ENCODE peak calls at places on chromosomes 16 and 17, in ten cellular contexts. M is SK-N-SH; N is CD8-positive, alpha-beta T cell; L is colonic mucosa; C is vagina; Z is fibroblast of lung; A is keratinocyte; I is heart left ventricle; X is transverse colon; W is naive thymus-derived CD4-positive, alpha-beta T cell. D is an unnamed sample. For H3K4me1, the result is how much of the 10 kb centered on the place peaks cover.

GRCh38 chr17:34424814-34425490 is 61.9 kb upstream of the CCL1 start:
- DNase-seq in M (no peak), N (no peak), L (no peak), C (no peak), Z (no peak), A (no peak), I (no peak), X (no peak), W (no peak), D (no peak)

GRCh38 chr16:60031751-60032150 is 1297.6 kb upstream of the GOT2 start:
- DNase-seq in M (no peak), N (no peak), L (no peak), C (no peak), Z (peak), A (no peak), I (no peak), X (no peak), W (no peak), D (no peak)

GRCh38 chr17:75323043-75323591 is 33.9 kb upstream of the SLC25A19 start:
- DNase-seq in M (peak), N (peak), L (peak), C (no peak), Z (peak), A (peak), I (peak), X (peak), W (peak), D (peak)

GRCh38 chr17:39754161-39754957 is 16.6 kb downstream of the GRB7 start:
- DNase-seq in M (peak), N (peak), L (peak), C (no peak), Z (peak), A (no peak), I (peak), X (peak), W (peak), D (peak)

GRCh38 chr17:17538417-17539391 is 42.5 kb upstream of the RASD1 start:
- DNase-seq in M (no peak), N (no peak), L (peak), C (no peak), Z (peak), A (no peak), I (no peak), X (peak), W (no peak), D (no peak)

GRCh38 chr16:75323198-75323597 is 71.8 kb upstream of the BCAR1 start:
- DNase-seq in M (no peak), N (no peak), L (no peak), C (no peak), Z (no peak), A (peak), I (no peak), X (no peak), W (no peak), D (no peak)

GRCh38 chr17:39923836-39924690 is 3.3 kb downstream of the ORMDL3 start:
- DNase-seq in M (no peak), N (no peak), L (no peak), C (no peak), Z (no peak), A (no peak), I (no peak), X (no peak), W (no peak), D (no peak)

GRCh38 chr16:8929086-8929748 is 34.5 kb downstream of the USP7 start:
- DNase-seq in M (no peak), N (no peak), L (no peak), C (no peak), Z (no peak), A (no peak), I (no peak), X (no peak), W (no peak), D (no peak)

GRCh38 chr16:68798398-68798797 is 44.9 kb upstream of the TANGO6 start:
- DNase-seq in M (no peak), N (no peak), L (no peak), C (no peak), Z (no peak), A (peak), I (no peak), X (no peak), W (no peak), D (no peak)

GRCh38 chr17:75783803-75784472 is 668 bp upstream of the UNK start:
- DNase-seq in M (no peak), N (no peak), L (no peak), C (no peak), Z (no peak), A (no peak), I (no peak), X (peak), W (no peak), D (no peak)

GRCh38 chr17:51820252-51820651 is 338.3 kb downstream of the CA10 start:
- DNase-seq in M (no peak), N (no peak), L (no peak), C (no peak), Z (no peak), A (no peak), I (no peak), X (no peak), W (no peak), D (no peak)

GRCh38 chr17:76233588-76234353 is 6.5 kb downstream of the RNF157 start:
- DNase-seq in M (no peak), N (no peak), L (no peak), C (no peak), Z (no peak), A (no peak), I (no peak), X (no peak), W (no peak), D (no peak)

GRCh38 chr17:50339381-50339780 is 6.5 kb upstream of the XYLT2 start:
- DNase-seq in M (no peak), N (no peak), L (no peak), C (no peak), Z (no peak), A (no peak), I (no peak), X (no peak), W (no peak), D (no peak)

GRCh38 chr17:50337956-50338355 is 8.0 kb upstream of the XYLT2 start:
- DNase-seq in M (no peak), N (no peak), L (no peak), C (no peak), Z (no peak), A (no peak), I (no peak), X (no peak), W (no peak), D (no peak)

DNA sequence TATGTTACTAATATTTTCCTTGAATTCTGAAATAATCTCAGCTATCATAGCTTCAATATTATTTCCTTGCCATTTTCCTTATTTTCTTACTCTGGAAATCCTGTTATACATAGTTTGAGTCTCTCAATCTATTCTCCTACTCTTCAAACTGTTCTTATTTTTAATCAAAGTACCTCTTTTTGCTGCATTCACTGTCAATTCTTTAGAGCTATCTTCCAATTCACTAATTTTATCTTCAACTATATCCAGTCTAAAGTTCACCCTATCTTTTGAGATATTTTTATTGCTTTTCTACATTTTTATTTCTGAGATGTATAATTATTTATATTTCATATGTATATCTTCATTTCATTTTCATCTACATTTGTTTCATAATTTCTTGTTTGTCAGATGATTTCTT is 7.3 kb upstream of the XYLT2 start:
- DNase-seq in M (no peak), N (no peak), L (no peak), C (no peak), Z (no peak), A (no peak), I (no peak), X (no peak), W (no peak), D (no peak)
- H3K4me1 ChIP-seq in M (under half), N (under half), L (under half), C (under half), Z (under half), A (under half), I (under half), X (under half), W (under half), D (under half)

GRCh38 chr16:50573279-50573678 is 25.1 kb downstream of the NKD1 start:
- DNase-seq in M (no peak), N (no peak), L (no peak), C (no peak), Z (no peak), A (no peak), I (no peak), X (no peak), W (no peak), D (no peak)

GRCh38 chr16:50572700-50573099 is 24.5 kb downstream of the NKD1 start:
- DNase-seq in M (no peak), N (no peak), L (no peak), C (no peak), Z (no peak), A (no peak), I (no peak), X (no peak), W (no peak), D (no peak)

GRCh38 chr16:50575743-50576142 is 27.5 kb downstream of the NKD1 start:
- DNase-seq in M (no peak), N (no peak), L (no peak), C (no peak), Z (no peak), A (no peak), I (no peak), X (no peak), W (no peak), D (no peak)

GRCh38 chr16:50574852-50575251 is 26.7 kb downstream of the NKD1 start:
- DNase-seq in M (no peak), N (no peak), L (no peak), C (no peak), Z (no peak), A (no peak), I (no peak), X (no peak), W (no peak), D (no peak)

DNA sequence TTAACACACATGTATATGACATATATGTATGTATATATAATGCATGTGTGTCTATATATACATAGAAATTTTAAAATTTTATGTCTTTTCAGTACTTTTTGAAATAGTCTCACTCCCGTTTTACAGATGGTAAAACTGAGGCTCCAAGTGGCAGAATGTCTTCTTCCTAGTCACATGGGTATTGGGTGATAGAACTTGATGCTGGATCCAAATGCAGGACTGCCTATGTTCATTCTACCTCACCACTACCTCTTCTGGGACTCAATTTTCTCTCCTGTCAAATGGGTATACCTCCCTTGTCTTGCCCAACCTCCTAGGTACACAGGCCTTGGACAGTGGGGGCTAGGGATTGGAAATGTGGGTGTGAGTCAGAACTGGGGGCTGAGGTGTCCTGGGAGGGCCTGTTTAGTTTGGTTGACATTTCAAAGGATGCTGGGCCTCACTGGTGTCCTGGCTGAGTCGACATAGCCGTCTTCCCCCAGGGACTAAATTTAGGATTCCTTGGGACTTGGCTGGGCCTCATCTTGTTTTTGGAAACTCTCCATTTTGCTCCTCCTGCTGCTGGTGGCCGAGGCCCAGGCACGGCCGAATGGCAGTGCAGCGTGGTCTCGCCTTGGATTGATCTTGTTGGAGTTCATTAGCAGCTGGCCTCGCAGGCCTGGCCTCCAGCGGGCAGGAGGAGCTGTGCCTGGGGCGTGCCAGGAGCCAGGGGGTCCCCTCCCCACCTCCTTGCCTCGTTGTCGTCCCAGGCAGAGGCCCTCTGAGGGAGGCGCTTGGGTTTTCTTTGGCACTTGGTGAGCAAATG is 26.0 kb downstream of the NKD1 start:
- DNase-seq in M (no peak), N (no peak), L (no peak), C (no peak), Z (no peak), A (no peak), I (no peak), X (no peak), W (no peak), D (no peak)
- H3K27ac ChIP-seq in M (no peak), N (no peak), L (no peak), C (peak), Z (no peak), A (no peak), I (peak), X (peak), W (no peak), D (no peak)

DNA sequence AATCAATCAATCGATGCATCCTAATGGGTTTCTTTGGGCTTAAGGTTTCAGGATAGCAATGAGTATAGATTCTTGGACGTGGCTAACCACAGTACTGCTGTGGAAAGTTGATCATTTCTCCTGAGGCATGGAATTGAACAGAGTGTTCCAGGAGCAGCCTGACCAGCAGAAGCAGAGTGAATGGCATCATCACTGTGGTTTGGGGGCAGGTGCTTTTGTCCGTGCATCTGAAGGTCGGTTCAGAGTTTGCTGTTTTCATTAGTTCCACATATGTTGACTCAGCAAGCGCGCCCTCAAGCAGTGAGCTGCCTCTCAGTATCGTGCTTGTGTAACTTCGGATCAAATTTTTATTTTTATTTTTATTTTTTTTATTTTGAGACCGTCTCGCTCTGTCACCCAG is 24.9 kb downstream of the KIAA0513 start:
- DNase-seq in M (no peak), N (no peak), L (no peak), C (no peak), Z (peak), A (no peak), I (no peak), X (no peak), W (no peak), D (no peak)
- H3K4me1 ChIP-seq in M (under half), N (under half), L (under half), C (half or more), Z (under half), A (under half), I (under half), X (under half), W (under half), D (under half)

GRCh38 chr16:82252582-82252981 is 82.6 kb upstream of the MPHOSPH6 start:
- DNase-seq in M (no peak), N (no peak), L (no peak), C (no peak), Z (no peak), A (no peak), I (no peak), X (no peak), W (no peak), D (no peak)

GRCh38 chr16:82248677-82249076 is 78.7 kb upstream of the MPHOSPH6 start:
- DNase-seq in M (no peak), N (no peak), L (no peak), C (no peak), Z (no peak), A (no peak), I (no peak), X (no peak), W (no peak), D (no peak)

DNA sequence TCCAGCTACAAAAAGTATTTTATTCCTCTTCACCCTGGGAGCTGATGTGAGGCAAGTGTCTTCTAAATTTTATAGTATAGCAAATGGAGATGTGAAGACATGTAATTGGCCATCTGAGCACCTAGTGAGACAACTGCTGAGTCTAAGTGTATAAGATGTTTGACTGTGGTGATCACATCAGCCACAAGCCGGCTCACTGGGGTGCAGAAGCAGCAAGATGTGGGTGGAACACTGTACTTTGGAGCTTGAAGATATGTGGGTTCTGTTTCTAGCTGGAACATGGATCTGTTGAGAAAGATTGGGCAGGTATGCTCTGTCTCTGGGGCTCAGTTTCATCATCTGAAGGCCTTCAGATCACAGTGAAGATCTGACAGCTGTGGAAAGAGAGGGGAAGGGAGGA is 78.2 kb upstream of the MPHOSPH6 start:
- DNase-seq in M (no peak), N (no peak), L (no peak), C (no peak), Z (no peak), A (no peak), I (no peak), X (no peak), W (no peak), D (no peak)
- H3K27ac ChIP-seq in M (no peak), N (no peak), L (no peak), C (no peak), Z (no peak), A (no peak), I (no peak), X (no peak), W (no peak), D (no peak)

DNA sequence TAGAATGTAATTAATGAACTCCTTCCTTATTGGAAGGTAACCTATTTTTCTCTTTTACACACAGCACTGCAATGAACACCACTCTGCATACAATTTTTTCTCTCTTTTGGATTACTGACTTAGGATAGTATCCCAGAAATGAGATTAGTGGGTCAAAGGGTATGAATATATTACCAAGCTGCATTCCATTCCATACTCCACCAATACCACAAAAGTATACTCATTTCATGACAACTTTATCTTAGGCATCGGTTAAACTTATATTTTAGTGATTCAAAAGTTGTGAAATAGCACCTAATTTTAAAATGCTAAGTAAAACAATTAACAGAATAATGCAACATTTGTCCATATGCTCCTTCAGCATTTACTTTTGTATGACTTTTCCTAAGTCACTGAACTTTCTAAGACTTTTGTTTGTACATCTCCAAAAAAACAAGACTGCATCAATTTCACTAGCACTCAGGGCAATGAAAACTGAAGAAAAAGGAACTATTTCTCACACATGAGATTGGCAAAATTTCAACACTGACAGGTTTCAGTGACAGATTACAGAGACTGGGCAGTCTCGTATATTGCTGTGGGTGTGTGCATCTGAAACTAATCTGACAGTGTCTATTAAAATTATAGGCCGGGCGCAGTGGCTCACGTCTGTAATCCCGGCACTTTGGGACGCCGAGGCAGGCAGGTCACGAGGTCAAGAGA is 32.1 kb downstream of the HELZ start:
- DNase-seq in M (no peak), N (no peak), L (no peak), C (no peak), Z (peak), A (no peak), I (no peak), X (no peak), W (no peak), D (no peak)
- H3K4me1 ChIP-seq in M (under half), N (under half), L (under half), C (under half), Z (under half), A (under half), I (under half), X (under half), W (under half), D (under half)

GRCh38 chr17:81414751-81415516 is 19.7 kb downstream of the BAHCC1 start:
- DNase-seq in M (no peak), N (no peak), L (no peak), C (no peak), Z (no peak), A (no peak), I (no peak), X (no peak), W (no peak), D (no peak)
- H3K27ac ChIP-seq in M (no peak), N (no peak), L (no peak), C (no peak), Z (no peak), A (no peak), I (no peak), X (no peak), W (no peak), D (no peak)

DNA sequence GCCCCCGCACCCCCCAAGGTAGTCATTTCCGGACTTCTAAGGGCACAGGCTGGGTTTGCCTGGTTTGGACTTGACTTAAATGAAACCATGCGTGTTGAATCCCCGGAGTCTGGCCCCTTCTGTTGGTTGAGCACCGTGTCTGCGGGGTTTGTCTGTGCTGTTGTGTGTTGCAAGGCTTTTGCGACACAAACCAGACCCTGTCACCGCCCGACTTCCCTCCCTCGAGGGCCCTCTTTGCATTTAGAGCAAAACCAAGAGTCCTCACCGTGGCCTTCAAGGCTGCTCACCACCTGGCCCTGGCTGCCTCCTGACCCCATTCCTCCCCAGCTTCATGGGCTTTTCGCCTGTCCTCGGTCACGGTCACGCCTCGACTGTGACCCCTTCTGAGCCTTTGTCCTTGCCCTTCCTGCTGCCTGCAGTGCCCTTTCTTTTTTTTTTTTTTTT is 7.4 kb downstream of the CRISPLD2 start:
- DNase-seq in M (peak), N (no peak), L (no peak), C (no peak), Z (no peak), A (no peak), I (no peak), X (no peak), W (no peak), D (no peak)
- H3K4me1 ChIP-seq in M (under half), N (under half), L (under half), C (half or more), Z (under half), A (under half), I (under half), X (under half), W (under half), D (under half)

GRCh38 chr16:28974437-28975157 is at the start of gene SPNS1:
- DNase-seq in M (peak), N (peak), L (peak), C (no peak), Z (peak), A (peak), I (peak), X (peak), W (peak), D (peak)
- H3K27ac ChIP-seq in M (peak), N (peak), L (peak), C (peak), Z (peak), A (peak), I (peak), X (peak), W (peak), D (peak)

GRCh38 chr16:10936585-10936984 is 5.7 kb downstream of the DEXI start:
- DNase-seq in M (no peak), N (no peak), L (no peak), C (no peak), Z (no peak), A (no peak), I (no peak), X (no peak), W (no peak), D (no peak)
- H3K4me1 ChIP-seq in M (under half), N (half or more), L (under half), C (half or more), Z (under half), A (under half), I (half or more), X (half or more), W (half or more), D (under half)

D was measured in effector memory CD4-positive, alpha-beta T cell.